ENCODE peak calls at places on chromosomes 3 and 15, in six cellular contexts. I is CD8-positive, alpha-beta T cell; R is psoas muscle; P is tibial nerve; Q is RWPE2; S is tibial artery. G is an unnamed sample. For H3K36me3, the result is how much of the 10 kb centered on the place peaks cover.

GRCh38 chr3:661356-661755 is 431.5 kb upstream of the CNTN6 start:
- DNase-seq in P (no peak), R (no peak), I (no peak), Q (no peak), S (no peak), G (no peak)

GRCh38 chr3:57556459-57557087 is 499 bp downstream of the PDE12 start:
- DNase-seq in R (peak), P (no peak), Q (peak), I (no peak), S (peak), G (no peak)

GRCh38 chr3:4751057-4752051 is 227.9 kb upstream of the BHLHE40 start:
- DNase-seq in R (no peak), I (no peak), S (no peak), P (no peak), Q (no peak), G (no peak)

GRCh38 chr15:83694030-83694429 is 40.1 kb downstream of the ADAMTSL3 start:
- DNase-seq in P (no peak), I (no peak), S (no peak), Q (no peak), R (no peak), G (peak)

GRCh38 chr3:52521488-52521824 is 12.2 kb downstream of the NT5DC2 start:
- DNase-seq in S (no peak), P (no peak), I (no peak), R (peak), Q (no peak), G (peak)

GRCh38 chr3:146929696-146930095 is 324.6 kb upstream of the PLSCR5 start:
- DNase-seq in R (no peak), S (no peak), I (no peak), Q (no peak), P (no peak), G (no peak)

GRCh38 chr15:43487271-43487895 is 5.6 kb downstream of the TP53BP1 start:
- DNase-seq in S (no peak), Q (no peak), R (no peak), P (no peak), I (no peak), G (no peak)

GRCh38 chr3:151795276-151795675 is 18.6 kb upstream of the AADAC start:
- DNase-seq in Q (no peak), S (no peak), R (no peak), P (no peak), I (no peak), G (no peak)

GRCh38 chr3:69791919-69792399 is 52.7 kb downstream of the MITF start:
- DNase-seq in Q (no peak), R (no peak), S (no peak), P (no peak), I (no peak), G (no peak)

GRCh38 chr15:100429116-100429728 is 87.4 kb upstream of the ADAMTS17 start:
- DNase-seq in R (peak), I (no peak), S (no peak), P (no peak), Q (no peak), G (no peak)

GRCh38 chr15:27119695-27120266 is 148.8 kb downstream of the GABRG3 start:
- DNase-seq in Q (no peak), I (no peak), S (no peak), P (no peak), R (no peak), G (no peak)

GRCh38 chr3:37989821-37990480 is 635 bp upstream of the VILL start:
- DNase-seq in I (no peak), Q (no peak), R (no peak), P (no peak), S (peak), G (no peak)
- H3K36me3 ChIP-seq in I (under half), Q (under half), R (under half), P (under half), S (under half), G (under half)

GRCh38 chr3:177039875-177040274 is 157.4 kb downstream of the TBL1XR1 start:
- DNase-seq in P (no peak), Q (no peak), I (no peak), S (no peak), R (no peak), G (no peak)
- H3K36me3 ChIP-seq in P (under half), Q (half or more), I (under half), S (under half), R (under half), G (under half)

DNA sequence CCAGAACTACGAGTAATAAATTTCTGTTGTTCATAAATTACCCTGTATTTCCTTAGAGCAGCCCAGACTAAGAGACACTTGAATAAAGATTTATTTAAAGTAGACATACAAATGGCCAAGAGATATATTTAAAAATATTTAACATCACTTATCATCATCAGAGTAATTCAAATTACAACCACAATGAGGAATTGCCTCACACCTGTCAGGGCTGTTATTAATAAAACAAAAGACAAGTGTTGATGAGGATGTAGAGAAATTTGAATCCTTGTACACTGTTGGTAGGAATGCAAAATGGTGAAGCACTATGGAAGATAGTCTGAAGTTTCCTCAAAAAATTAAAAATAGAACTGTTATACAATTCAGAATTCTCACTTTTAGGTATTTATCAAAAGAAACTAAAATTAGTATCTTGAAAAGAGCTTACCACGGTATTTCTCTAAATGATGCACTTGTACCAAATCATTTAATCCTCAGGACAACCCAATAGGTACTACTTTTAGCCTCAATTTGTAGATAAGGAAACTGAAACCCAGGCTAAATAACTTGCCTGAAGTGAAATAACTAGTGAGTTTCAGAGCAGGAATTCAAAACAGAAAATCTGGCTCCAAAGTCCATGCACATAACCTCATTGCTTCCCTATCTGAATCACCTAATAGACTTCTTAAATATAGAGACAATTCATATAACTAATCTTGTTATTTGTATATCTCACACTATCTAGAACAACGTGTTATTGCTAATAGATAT is 69.4 kb downstream of the ZBTB20 start:
- DNase-seq in R (no peak), P (no peak), Q (no peak), I (no peak), S (no peak), G (no peak)
- H3K36me3 ChIP-seq in R (under half), P (under half), Q (under half), I (under half), S (under half), G (under half)

DNA sequence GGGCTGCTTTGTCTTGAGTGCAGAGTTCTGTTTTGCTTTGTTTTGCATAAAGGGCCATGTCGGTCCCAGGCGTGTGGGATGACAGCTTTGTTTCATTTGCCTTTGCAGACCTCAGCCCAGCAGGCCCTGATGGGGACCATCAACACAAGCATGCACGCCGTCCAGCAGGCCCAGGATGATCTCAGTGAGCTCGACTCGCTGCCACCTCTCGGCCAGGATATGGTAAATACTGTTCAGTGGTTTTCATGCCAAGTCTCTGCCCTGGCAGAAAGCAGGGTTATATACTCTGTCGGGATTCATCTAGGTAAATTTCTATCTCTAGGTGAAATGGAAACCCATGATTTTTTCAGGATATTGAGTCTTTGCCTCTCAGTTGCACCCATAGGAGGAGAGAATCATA is 343.9 kb upstream of the TPM1 start:
- DNase-seq in I (no peak), S (no peak), P (no peak), R (no peak), Q (no peak), G (no peak)
- H3K36me3 ChIP-seq in I (under half), S (under half), P (under half), R (under half), Q (under half), G (under half)

DNA sequence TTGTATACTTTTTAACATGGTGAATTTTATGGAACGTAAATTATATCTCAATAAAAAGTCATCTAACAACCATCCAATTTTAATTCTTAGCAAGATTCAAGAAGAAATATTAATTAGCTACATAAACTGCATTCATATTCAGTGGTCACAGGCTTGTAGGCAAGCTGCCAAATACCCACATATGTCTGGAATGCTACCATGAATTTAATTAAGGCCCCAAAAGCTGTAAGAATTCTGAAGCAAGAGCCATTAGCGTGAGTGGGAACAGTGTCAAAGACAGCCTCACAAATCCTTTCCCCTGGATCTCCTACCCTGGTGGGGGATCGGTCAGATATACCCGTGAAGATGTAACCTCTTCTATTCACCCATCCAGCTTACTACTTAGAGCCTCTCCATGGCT is 39.9 kb downstream of the ATG7 start:
- DNase-seq in S (no peak), Q (no peak), I (no peak), R (no peak), P (no peak), G (no peak)
- H3K36me3 ChIP-seq in S (half or more), Q (half or more), I (under half), R (under half), P (under half), G (under half)

DNA sequence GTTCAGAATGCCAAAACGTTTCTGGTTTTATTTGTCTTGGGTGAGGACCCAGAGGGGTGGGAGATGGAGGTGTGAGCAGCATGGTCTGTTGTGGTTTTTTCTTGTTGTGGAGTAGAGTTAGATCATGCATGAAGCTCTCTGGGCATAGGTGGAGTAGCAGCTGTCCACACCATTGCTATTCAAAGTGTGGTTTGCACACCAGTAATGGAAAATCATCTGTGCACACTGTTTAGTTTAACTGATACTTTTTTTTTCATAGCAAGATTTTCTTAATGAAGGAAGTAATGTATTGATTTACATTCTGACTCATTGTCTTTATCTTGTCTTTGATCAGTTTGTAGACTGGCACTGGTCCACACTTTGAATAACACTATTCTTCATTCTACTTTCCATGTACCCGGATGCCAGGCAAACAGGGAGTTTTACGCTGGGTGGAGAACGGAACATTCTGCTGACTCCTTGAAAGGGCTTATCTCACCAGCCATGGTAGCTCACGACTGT is 50.7 kb upstream of the CRTC3 start:
- DNase-seq in P (no peak), Q (no peak), S (no peak), R (no peak), I (no peak), G (no peak)
- H3K36me3 ChIP-seq in P (under half), Q (half or more), S (half or more), R (under half), I (under half), G (under half)

GRCh38 chr3:165170236-165170635 is 25.9 kb downstream of the SLITRK3 start:
- DNase-seq in I (no peak), S (no peak), R (no peak), P (no peak), Q (no peak), G (no peak)

GRCh38 chr3:165169368-165169767 is 26.8 kb downstream of the SLITRK3 start:
- DNase-seq in P (no peak), R (no peak), S (no peak), I (no peak), Q (no peak), G (no peak)
- H3K36me3 ChIP-seq in P (under half), R (under half), S (under half), I (under half), Q (under half), G (under half)

G was measured in aorta.